ENCODE peak calls at places on chromosome 15, in six cellular contexts. Z is transverse colon; A is CD8-positive, alpha-beta T cell; O is endodermal cell; G is gastrocnemius medialis; Q is Peyer's patch. N is an unnamed sample.

GRCh38 chr15:67103021-67103420 is 37.6 kb downstream of the SMAD3 start:
- DNase-seq in Z (no peak), A (no peak), O (no peak), G (no peak), Q (no peak), N (no peak)

GRCh38 chr15:32956006-32956405 is 238.2 kb downstream of the GREM1 start:
- DNase-seq in Z (no peak), A (no peak), O (peak; percentile 74), G (no peak), Q (no peak), N (no peak)

GRCh38 chr15:52870015-52870414 is 79.9 kb upstream of the ONECUT1 start:
- DNase-seq in Z (no peak), A (no peak), O (peak; percentile 7), G (no peak), Q (no peak), N (no peak)

GRCh38 chr15:85667491-85668424 is 127.0 kb downstream of the KLHL25 start:
- DNase-seq in Z (peak; percentile 25), A (peak; percentile 23), O (no peak), G (no peak), Q (no peak), N (peak; percentile 63)

GRCh38 chr15:84979651-84980050 is 2.0 kb upstream of the PDE8A start:
- DNase-seq in Z (peak; percentile 36), A (no peak), O (peak; percentile 78), G (no peak), Q (no peak), N (no peak)

GRCh38 chr15:75808563-75808962 is 34.7 kb upstream of the UBE2Q2 start:
- DNase-seq in Z (no peak), A (no peak), O (no peak), G (no peak), Q (no peak), N (no peak)

GRCh38 chr15:33153548-33153947 is 41.0 kb downstream of the FMN1 start:
- DNase-seq in Z (no peak), A (no peak), O (no peak), G (no peak), Q (no peak), N (no peak)

GRCh38 chr15:62124953-62125263 is 40.2 kb downstream of the C2CD4B start:
- DNase-seq in Z (no peak), A (no peak), O (no peak), G (no peak), Q (no peak), N (no peak)

GRCh38 chr15:70954176-70954575 is 61.5 kb downstream of the LRRC49 start:
- DNase-seq in Z (no peak), A (no peak), O (no peak), G (no peak), Q (no peak), N (no peak)

GRCh38 chr15:79990280-79990996 is 19.4 kb upstream of the BCL2A1 start:
- DNase-seq in Z (no peak), A (no peak), O (no peak), G (no peak), Q (no peak), N (no peak)

GRCh38 chr15:70063284-70063991 is 34.3 kb downstream of the TLE3 start:
- DNase-seq in Z (no peak), A (no peak), O (no peak), G (no peak), Q (no peak), N (no peak)

GRCh38 chr15:92958105-92958504 is 58.0 kb downstream of the CHD2 start:
- DNase-seq in Z (no peak), A (no peak), O (no peak), G (no peak), Q (no peak), N (peak; percentile 52)

GRCh38 chr15:82846621-82847020 is 37.2 kb downstream of the WHAMM start:
- DNase-seq in Z (no peak), A (no peak), O (no peak), G (no peak), Q (no peak), N (no peak)

GRCh38 chr15:43516801-43517353 is 531 bp upstream of the MAP1A start:
- DNase-seq in Z (no peak), A (no peak), O (no peak), G (no peak), Q (no peak), N (no peak)

GRCh38 chr15:74786659-74787165 is 4.8 kb downstream of the CSK start:
- DNase-seq in Z (no peak), A (no peak), O (no peak), G (no peak), Q (no peak), N (no peak)

GRCh38 chr15:57281357-57281756 is 94.9 kb upstream of the CGNL1 start:
- DNase-seq in Z (no peak), A (no peak), O (peak; percentile 64), G (no peak), Q (peak; percentile 77), N (no peak)

GRCh38 chr15:75348034-75348562 is 1.3 kb downstream of the NEIL1 start:
- DNase-seq in Z (no peak), A (no peak), O (no peak), G (no peak), Q (no peak), N (no peak)

GRCh38 chr15:88605507-88606436 is 15.4 kb upstream of the AEN start:
- DNase-seq in Z (no peak), A (no peak), O (peak; percentile 95), G (no peak), Q (no peak), N (no peak)

GRCh38 chr15:88604381-88604951 is 16.7 kb upstream of the AEN start:
- DNase-seq in Z (no peak), A (no peak), O (peak; percentile 78), G (no peak), Q (no peak), N (no peak)

GRCh38 chr15:88603885-88604284 is 17.3 kb upstream of the AEN start:
- DNase-seq in Z (no peak), A (no peak), O (no peak), G (no peak), Q (no peak), N (no peak)

GRCh38 chr15:88606437-88606794 is 14.7 kb upstream of the AEN start:
- DNase-seq in Z (no peak), A (no peak), O (peak; percentile 75), G (no peak), Q (no peak), N (no peak)

DNA sequence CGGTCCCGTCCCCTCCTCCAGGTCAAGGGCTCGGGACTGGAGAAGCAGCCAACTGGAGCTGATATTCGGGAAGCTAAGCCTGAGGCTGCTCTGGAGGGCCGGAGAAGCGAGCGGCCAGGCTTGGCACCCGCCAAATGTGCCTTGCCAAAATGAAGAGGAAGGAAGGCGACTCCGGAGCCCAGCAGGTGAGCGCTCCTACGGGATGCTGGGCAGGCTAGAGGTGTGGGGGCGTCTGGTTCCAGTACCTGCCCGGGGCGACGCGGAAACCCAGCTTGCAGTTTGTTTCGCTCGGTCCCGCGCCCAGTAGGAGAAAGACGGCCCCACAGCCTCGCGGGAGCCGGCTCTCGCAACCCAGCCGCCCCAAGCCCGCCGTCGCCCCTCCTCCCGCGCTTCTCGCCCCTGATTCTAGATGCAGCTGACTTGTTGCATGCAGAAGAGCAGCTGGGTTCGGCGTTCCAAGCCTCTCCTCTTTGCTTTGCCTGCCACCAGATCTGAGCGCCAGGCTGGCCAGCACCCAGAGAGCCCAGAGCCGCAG is 16.1 kb upstream of the AEN start:
- DNase-seq in Z (no peak), A (no peak), O (peak; percentile 73), G (no peak), Q (no peak), N (no peak)
- H3K4me3 ChIP-seq in Z (no peak overlapping the region), A (no peak overlapping the region), O (no peak overlapping the region), G (peak overlapping the region; percentile 3), Q (no peak overlapping the region), N (no peak overlapping the region)

GRCh38 chr15:78002996-78003395 is 74.5 kb downstream of the TBC1D2B start:
- DNase-seq in Z (no peak), A (no peak), O (no peak), G (no peak), Q (no peak), N (no peak)
- H3K36me3 ChIP-seq in Z (peaks cover 23% of the 10 kb centered on the region), A (peaks cover 30% of the 10 kb centered on the region), O (no peaks in the 10 kb centered on the region), G (no peaks in the 10 kb centered on the region), Q (no peaks in the 10 kb centered on the region), N (peaks cover 80% of the 10 kb centered on the region)

GRCh38 chr15:49742381-49742780 is 121.5 kb downstream of the DTWD1 start:
- DNase-seq in Z (peak; percentile 70), A (no peak), O (no peak), G (no peak), Q (no peak), N (no peak)
- H3K27ac ChIP-seq in Z (peak overlapping the region; percentile 82), A (no peak overlapping the region), O (no peak overlapping the region), G (no peak overlapping the region), Q (peak overlapping the region; percentile 72), N (no peak overlapping the region)

GRCh38 chr15:37107754-37108724 is 7.7 kb upstream of the MEIS2 start:
- DNase-seq in Z (no peak), A (no peak), O (no peak), G (no peak), Q (no peak), N (no peak)

GRCh38 chr15:37109151-37109912 is 9.0 kb upstream of the MEIS2 start:
- DNase-seq in Z (no peak), A (no peak), O (peak; percentile 82), G (no peak), Q (no peak), N (no peak)

GRCh38 chr15:37108725-37109124 is 8.4 kb upstream of the MEIS2 start:
- DNase-seq in Z (no peak), A (no peak), O (no peak), G (no peak), Q (no peak), N (no peak)

GRCh38 chr15:37111427-37111717 is 11.0 kb upstream of the MEIS2 start:
- DNase-seq in Z (no peak), A (no peak), O (no peak), G (no peak), Q (no peak), N (no peak)

GRCh38 chr15:37109952-37110630 is 9.7 kb upstream of the MEIS2 start:
- DNase-seq in Z (no peak), A (no peak), O (peak; percentile 81), G (no peak), Q (no peak), N (no peak)
- H3K4me3 ChIP-seq in Z (peak overlapping the region; percentile 19), A (no peak overlapping the region), O (peak overlapping the region; percentile 82), G (peak overlapping the region; percentile 22), Q (peak overlapping the region; percentile 15), N (no peak overlapping the region)

DNA sequence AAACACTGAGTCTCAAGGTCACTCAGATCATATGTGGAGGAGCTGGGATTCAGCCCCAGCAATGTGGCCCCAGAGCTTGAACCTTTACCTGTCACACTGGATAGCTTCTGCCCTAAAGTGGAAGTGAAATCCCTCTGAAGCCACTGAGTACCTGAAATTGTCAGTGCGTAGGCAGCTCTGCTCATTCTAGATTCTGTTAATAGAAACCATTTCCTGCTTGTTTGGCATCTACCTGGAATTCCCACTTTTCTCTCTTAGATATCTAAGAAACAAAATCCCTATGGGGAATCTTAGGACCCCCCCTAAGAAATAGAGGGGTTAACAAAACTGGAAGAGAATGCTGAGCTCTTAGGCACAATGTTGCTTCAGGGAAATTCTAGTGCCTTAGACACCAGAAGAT is 29.8 kb downstream of the FBXL22 start:
- DNase-seq in Z (no peak), A (no peak), O (no peak), G (no peak), Q (no peak), N (no peak)
- H3K36me3 ChIP-seq in Z (peaks cover 81% of the 10 kb centered on the region), A (peaks cover 59% of the 10 kb centered on the region), O (peaks cover 61% of the 10 kb centered on the region), G (peaks cover 8% of the 10 kb centered on the region), Q (no peaks in the 10 kb centered on the region), N (peaks cover 94% of the 10 kb centered on the region)